ENCODE peak calls at places on chromosomes 1 and 21, in four cellular contexts. F, I, C and W are unnamed samples.

GRCh38 chr1:107247679-107248078 is 106.8 kb downstream of the NTNG1 start:
- DNase-seq in I (no peak), F (no peak), C (no peak), W (no peak)

GRCh38 chr1:55318111-55318817 is 103.1 kb upstream of the USP24 start:
- DNase-seq in I (no peak), F (no peak), C (no peak), W (no peak)

GRCh38 chr1:198121058-198121829 is 35.6 kb upstream of the NEK7 start:
- DNase-seq in I (no peak), F (no peak), C (peak), W (peak)

GRCh38 chr1:55305735-55306134 is 90.6 kb upstream of the USP24 start:
- DNase-seq in F (no peak), C (no peak), I (no peak), W (no peak)

GRCh38 chr1:60825593-60825992 is 256.8 kb upstream of the NFIA start:
- DNase-seq in C (peak), I (no peak), F (no peak), W (no peak)

GRCh38 chr1:99820546-99820945 is 29.6 kb upstream of the AGL start:
- DNase-seq in F (no peak), I (no peak), C (no peak), W (no peak)

GRCh38 chr1:25703671-25704637 is 87.4 kb downstream of the MAN1C1 start:
- DNase-seq in I (no peak), F (no peak), C (no peak), W (no peak)

GRCh38 chr1:46516551-46516950 is 26.9 kb downstream of the DMBX1 start:
- DNase-seq in F (no peak), C (no peak), I (no peak), W (no peak)

GRCh38 chr21:27569091-27569490 is 602.2 kb upstream of the ADAMTS5 start:
- DNase-seq in F (no peak), I (no peak), C (no peak), W (no peak)

GRCh38 chr1:66564250-66564649 is 30.3 kb downstream of the SGIP1 start:
- DNase-seq in F (no peak), C (peak), I (peak), W (no peak)

GRCh38 chr1:25572708-25573590 is 29.5 kb downstream of the LDLRAP1 start:
- DNase-seq in I (no peak), C (no peak), F (peak), W (peak)

GRCh38 chr1:12594966-12595838 is 22.8 kb downstream of the DHRS3 start:
- DNase-seq in F (no peak), C (no peak), I (no peak), W (no peak)

GRCh38 chr1:162903246-162903645 is 42.3 kb upstream of the CCDC190 start:
- DNase-seq in F (no peak), C (no peak), I (no peak), W (no peak)

GRCh38 chr1:228770779-228771223 is 35.5 kb downstream of the RHOU start:
- DNase-seq in C (no peak), I (no peak), F (no peak), W (no peak)

GRCh38 chr1:202122639-202123335 is at the start of gene GPR37L1:
- DNase-seq in F (peak), C (no peak), I (peak), W (peak)

GRCh38 chr1:36149973-36150295 is 648 bp upstream of the TRAPPC3 start:
- DNase-seq in I (no peak), F (no peak), C (no peak), W (no peak)

GRCh38 chr21:44789880-44790279 is 11.7 kb downstream of the UBE2G2 start:
- DNase-seq in C (no peak), I (no peak), F (no peak), W (no peak)

GRCh38 chr21:42539342-42539741 is 25.7 kb downstream of the SLC37A1 start:
- DNase-seq in C (no peak), F (no peak), I (no peak), W (no peak)

GRCh38 chr1:2821970-2822620 is 20.6 kb upstream of the TTC34 start:
- DNase-seq in F (no peak), C (no peak), I (no peak), W (peak)

GRCh38 chr1:166083887-166084286 is 82.9 kb downstream of the FAM78B start:
- DNase-seq in C (no peak), I (no peak), F (no peak), W (no peak)

DNA sequence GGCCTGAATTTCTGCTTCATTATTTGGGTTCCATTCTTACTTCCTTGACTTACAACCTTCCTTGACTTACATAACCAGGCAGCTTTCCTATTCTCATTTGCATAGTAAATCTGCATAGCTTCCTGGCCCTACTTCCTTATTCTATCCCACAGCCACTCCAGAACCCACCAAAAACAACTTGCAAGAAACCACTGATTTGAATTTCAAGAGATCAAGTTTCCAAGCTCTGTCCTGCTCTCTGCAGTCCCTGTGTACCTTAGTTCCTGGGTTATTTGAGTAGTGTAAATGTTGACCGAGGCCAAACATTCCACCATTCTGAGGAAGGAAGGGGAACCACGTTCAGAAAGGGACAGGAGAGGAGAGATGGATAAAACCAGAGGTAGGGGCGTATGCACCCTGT is 603.3 kb downstream of the PTPRC start:
- DNase-seq in I (peak), F (no peak), C (no peak), W (no peak)
- TF ChIP-seq FOSL1 in I (no peak), F (no peak), C (no peak), W (no peak)

DNA sequence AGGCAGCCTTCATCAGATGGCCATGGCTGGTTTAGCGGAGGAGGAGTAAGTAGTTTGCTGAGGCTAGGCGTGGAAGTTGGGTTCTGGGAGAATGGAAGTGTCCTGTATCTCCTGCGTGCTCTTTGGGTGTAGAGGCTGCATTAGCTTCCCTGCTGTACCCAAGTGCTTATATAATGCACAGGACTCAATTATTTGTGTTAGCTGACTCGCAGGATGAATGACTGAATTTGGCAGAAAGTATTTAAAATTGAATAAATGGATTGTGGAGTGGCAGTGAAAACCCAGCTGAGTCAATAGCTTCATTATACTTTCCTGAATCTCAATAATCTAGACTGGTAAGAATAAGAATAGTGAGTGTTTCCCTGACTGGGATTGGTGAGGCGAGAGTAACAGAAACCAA is 13.8 kb downstream of the DNTTIP2 start:
- DNase-seq in F (no peak), C (no peak), I (no peak), W (no peak)
- TF ChIP-seq FOSL1 in F (no peak), C (no peak), I (no peak), W (no peak)

GRCh38 chr1:112706505-112707216 is at the start of gene RHOC:
- DNase-seq in I (no peak), F (no peak), C (no peak), W (peak)
- TF ChIP-seq FOSL1 in I (no peak), F (no peak), C (no peak), W (no peak)

DNA sequence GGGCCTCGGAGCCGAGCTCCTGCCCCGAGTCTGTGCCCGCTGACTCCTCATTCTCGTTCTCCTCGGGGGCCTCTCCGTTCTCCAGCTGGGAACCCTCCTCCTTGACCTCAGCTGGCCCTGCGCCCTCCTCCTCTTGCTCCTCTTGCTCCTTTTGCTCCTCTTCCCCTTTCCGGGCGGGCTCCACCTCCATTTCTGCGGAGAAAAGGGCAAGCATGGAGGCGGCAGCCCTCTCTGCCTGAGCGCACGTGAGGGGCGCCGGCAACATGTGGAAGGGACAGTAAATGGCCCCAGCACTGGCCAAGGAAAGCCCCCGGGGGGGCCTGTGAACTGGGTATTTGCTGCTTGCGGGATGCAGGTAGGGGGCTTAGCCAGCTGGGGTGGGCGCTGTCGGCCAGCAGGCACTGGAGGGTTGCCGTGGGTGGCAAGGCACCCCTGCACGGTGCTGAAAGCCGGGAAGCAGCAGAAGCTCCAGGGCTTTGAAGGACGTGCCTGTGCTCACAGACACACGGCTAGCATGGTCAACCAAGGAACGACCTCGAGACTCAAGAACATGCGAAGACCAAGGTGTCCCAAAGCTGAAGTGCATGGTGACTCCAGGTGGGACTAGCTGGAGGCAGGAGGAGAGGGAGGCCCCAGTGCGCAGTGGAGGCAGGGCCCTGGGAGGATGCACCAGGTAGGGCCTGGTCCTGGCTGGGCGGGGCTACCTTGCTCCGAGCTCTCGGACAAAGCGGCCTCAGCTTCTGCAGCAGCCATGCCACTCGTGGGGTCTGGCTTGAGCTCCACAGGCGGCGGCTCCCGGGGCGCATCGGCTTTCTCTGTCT is 30.7 kb downstream of the ZBTB17 start:
- DNase-seq in I (no peak), F (no peak), C (no peak), W (no peak)
- TF ChIP-seq FOSL1 in I (no peak), F (no peak), C (no peak), W (no peak)

GRCh38 chr1:110235839-110236682 is 25.9 kb downstream of the KCNC4 start:
- DNase-seq in F (no peak), C (peak), I (no peak), W (peak)
- TF ChIP-seq FOSL1 in F (no peak), C (peak), I (no peak), W (peak)

GRCh38 chr1:219000606-219001005 is 173.1 kb upstream of the LYPLAL1 start:
- DNase-seq in C (no peak), I (no peak), F (no peak), W (no peak)
- TF ChIP-seq FOSL1 in C (no peak), I (no peak), F (no peak), W (no peak)

DNA sequence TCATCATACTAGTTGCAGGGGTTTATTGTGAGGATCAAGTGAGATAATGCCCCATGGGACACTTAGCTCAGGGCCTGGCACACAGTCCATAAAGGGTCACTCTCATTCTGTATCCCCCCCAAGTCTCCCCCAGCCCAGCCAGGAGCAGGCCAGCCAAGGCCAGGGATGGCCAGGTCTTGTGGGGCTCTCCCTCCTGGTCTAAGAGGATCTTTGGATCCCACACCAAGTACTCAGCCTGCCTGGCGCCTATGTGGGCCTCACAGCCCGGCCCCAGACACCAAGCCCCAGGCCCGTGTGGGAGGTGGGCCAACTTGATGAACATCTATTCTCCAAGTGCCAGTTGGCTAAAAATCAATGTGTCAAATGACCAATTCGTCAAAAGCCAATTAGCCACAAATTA is 117.8 kb downstream of the GLIS1 start:
- DNase-seq in I (no peak), F (no peak), C (no peak), W (no peak)
- TF ChIP-seq FOSL1 in I (no peak), F (no peak), C (no peak), W (no peak)

DNA sequence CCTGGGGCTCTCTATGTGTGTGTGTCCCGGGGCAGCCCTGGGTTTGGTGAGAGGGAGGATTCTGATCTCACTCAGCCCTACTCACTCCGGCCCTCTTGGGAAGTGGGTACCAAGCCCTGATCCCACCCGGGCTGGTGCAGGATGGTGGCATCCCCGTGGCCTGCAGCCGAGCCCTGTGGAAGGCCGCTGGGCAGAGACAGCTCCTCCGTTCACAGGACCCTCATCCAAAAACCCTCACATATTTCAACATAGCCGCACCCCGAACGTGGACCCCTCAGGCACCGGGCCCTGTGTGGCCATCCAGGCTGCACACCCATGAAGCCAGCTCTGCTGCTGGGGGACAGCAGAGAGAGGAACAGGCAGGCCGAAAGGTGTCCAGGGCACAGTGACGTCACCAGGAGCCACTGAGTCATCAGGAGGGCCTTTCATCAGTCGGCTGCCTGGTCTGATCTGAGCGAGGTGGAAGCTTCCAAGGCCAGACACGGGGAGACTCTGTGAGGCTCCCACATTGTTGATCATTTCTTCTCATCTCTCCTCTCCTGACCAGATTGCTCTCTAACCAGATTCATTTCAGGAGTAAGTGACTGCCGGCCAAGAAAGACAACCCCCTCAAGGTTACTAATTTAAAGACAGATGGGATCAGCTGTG is 16.2 kb upstream of the GPR157 start:
- DNase-seq in I (peak), C (peak), F (no peak), W (peak)
- TF ChIP-seq FOSL1 in I (no peak), C (peak), F (no peak), W (peak)